ENCODE peak calls at places on chromosomes 5 and 9, in four cellular contexts. H is GM12865, Z is kidney epithelial cell, L is A673. Y is an unnamed sample.
A peak's percentile ranks its signal among the peaks of the same experiment; 100 is the strongest.

GRCh38 chr5:152456815-152457443 is 51.9 kb upstream of the NMUR2 start:
- DNase-seq in H (no peak), Z (no peak), L (no peak), Y (no peak)

GRCh38 chr9:90807006-90807405 is 5.4 kb downstream of the SYK start:
- DNase-seq in H (no peak), Z (no peak), L (no peak), Y (no peak)

GRCh38 chr9:3441197-3441816 is 84.5 kb downstream of the RFX3 start:
- DNase-seq in H (peak; percentile 81), Z (peak; percentile 18), L (peak; percentile 76), Y (peak; percentile 57)

GRCh38 chr9:128733256-128733655 is 9.3 kb upstream of the ZDHHC12 start:
- DNase-seq in H (peak; percentile 63), Z (peak; percentile 72), L (peak; percentile 95), Y (peak; percentile 92)

GRCh38 chr5:3329427-3329826 is 266.2 kb upstream of the IRX1 start:
- DNase-seq in H (no peak), Z (no peak), L (no peak), Y (no peak)

GRCh38 chr5:169861934-169862333 is 118.4 kb downstream of the INSYN2B start:
- DNase-seq in H (no peak), Z (no peak), L (no peak), Y (peak; percentile 11)

GRCh38 chr9:5574998-5575397 is 53.9 kb upstream of the RIC1 start:
- DNase-seq in H (peak; percentile 36), Z (no peak), L (no peak), Y (no peak)

GRCh38 chr5:159559337-159559736 is 229.1 kb upstream of the IL12B start:
- DNase-seq in H (no peak), Z (no peak), L (no peak), Y (no peak)

GRCh38 chr5:145937432-145938250 is 1.3 kb downstream of the SH3RF2 start:
- DNase-seq in H (peak; percentile 22), Z (peak; percentile 78), L (peak; percentile 53), Y (no peak)
- H3K4me3 ChIP-seq in H (no peak overlapping the region), Z (peak overlapping the region; percentile 54), L (peak overlapping the region; percentile 45), Y (no peak overlapping the region)

DNA sequence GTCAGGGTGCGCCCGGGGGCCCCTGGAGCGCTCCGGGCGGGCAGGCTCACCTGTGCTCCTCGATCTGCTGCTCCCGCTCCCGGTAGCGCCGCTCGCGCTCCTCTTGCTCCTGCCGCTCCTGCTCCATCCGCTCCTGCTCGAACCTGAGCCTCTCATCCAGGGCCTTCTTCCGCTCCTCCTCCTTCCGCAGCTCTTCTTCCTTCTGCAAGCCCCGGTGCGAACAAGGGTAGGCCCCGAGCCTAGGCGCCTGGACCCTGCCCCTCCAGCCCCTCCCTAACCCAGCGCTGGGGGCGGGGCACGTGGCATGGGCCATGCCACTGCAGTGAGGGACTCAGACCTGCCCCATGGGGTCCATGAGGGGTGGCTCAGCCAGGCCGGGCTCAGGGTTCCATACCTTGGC is 6.6 kb downstream of the DBN1 start:
- DNase-seq in H (no peak), Z (no peak), L (no peak), Y (no peak)
- H3K4me3 ChIP-seq in H (no peak overlapping the region), Z (no peak overlapping the region), L (no peak overlapping the region), Y (no peak overlapping the region)

GRCh38 chr5:156641690-156642089 is 208.4 kb upstream of the PPP1R2B start:
- DNase-seq in H (no peak), Z (no peak), L (no peak), Y (no peak)
- H3K4me3 ChIP-seq in H (no peak overlapping the region), Z (no peak overlapping the region), L (no peak overlapping the region), Y (no peak overlapping the region)

DNA sequence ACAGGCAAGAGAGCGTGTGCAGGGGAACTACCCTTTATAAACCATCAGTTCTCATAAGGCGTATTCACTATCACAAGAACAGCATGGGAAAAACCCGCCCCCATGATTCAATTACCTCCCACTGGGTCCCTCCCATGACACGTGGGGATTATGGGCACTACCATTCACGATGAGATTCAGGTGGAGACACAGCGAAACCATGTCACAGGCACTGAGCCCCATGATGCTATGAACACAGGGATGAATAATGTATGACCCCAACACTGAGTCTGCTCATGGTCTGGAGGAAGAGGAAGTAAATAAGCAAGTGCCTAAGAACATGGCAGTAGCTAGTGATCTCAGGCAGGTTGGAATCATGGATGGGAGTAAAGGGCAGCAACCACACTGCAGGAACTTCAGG is 281.0 kb upstream of the ZNF462 start:
- DNase-seq in H (no peak), Z (no peak), L (no peak), Y (no peak)
- H3K4me3 ChIP-seq in H (no peak overlapping the region), Z (no peak overlapping the region), L (no peak overlapping the region), Y (no peak overlapping the region)

DNA sequence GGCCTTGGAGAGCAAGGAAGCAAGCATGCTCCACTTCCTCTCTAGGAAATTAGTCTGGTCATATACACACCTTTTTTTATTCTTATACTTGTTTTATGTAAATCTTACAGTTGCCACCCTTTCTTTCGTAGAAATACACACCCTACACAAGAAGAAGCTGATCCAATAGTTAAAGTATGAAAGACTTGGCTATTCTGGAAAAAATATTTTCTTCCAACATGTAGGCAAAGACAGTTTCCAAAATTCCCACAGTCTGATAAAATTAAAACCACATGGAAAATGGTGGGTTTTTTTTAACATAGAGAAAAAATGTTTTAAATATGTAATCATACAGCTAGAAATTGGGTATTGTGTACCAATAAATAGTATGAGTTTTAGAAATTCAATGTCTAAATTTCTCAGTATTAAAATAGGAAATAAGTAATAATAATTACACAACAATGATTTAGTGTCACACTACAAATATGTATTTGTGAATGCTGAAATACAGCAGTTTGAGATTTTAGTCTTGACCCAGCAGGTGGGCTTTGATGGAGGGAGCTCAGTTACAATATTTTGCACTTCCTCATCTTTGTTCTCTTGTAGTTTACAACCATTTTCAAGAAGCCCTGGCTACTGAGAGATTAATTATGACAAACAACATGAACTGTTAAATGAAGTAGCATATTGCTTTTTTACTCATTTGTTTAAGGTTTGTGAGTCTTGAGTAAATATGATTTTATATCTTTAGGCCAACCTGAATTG is 185.7 kb upstream of the GNA14 start:
- DNase-seq in H (no peak), Z (no peak), L (peak; percentile 51), Y (no peak)
- H3K4me3 ChIP-seq in H (no peak overlapping the region), Z (no peak overlapping the region), L (no peak overlapping the region), Y (no peak overlapping the region)

GRCh38 chr5:11902304-11902703 is 1.9 kb downstream of the CTNND2 start:
- DNase-seq in H (no peak), Z (no peak), L (no peak), Y (no peak)

GRCh38 chr5:11905209-11905608 is 963 bp upstream of the CTNND2 start:
- DNase-seq in H (no peak), Z (no peak), L (no peak), Y (no peak)

GRCh38 chr5:11903121-11903613 is 1.1 kb downstream of the CTNND2 start:
- DNase-seq in H (no peak), Z (no peak), L (no peak), Y (no peak)

GRCh38 chr5:11903614-11904269 is 504 bp downstream of the CTNND2 start:
- DNase-seq in H (peak; percentile 5), Z (no peak), L (peak; percentile 35), Y (peak; percentile 62)

GRCh38 chr5:11904270-11904906 is at the start of gene CTNND2:
- DNase-seq in H (no peak), Z (no peak), L (peak; percentile 39), Y (peak; percentile 64)
- H3K4me3 ChIP-seq in H (no peak within 1 kb of the TSS), Z (peak within 1 kb of the TSS; percentile 34), L (no peak within 1 kb of the TSS), Y (peak within 1 kb of the TSS; percentile 25)

GRCh38 chr9:70954607-70955143 is 166.7 kb downstream of the TRPM3 start:
- DNase-seq in H (no peak), Z (no peak), L (no peak), Y (no peak)

GRCh38 chr9:70949239-70949638 is 172.2 kb downstream of the TRPM3 start:
- DNase-seq in H (peak; percentile 8), Z (no peak), L (no peak), Y (no peak)

GRCh38 chr9:70952131-70952727 is 169.2 kb downstream of the TRPM3 start:
- DNase-seq in H (no peak), Z (no peak), L (no peak), Y (no peak)

GRCh38 chr9:70950270-70950669 is 171.2 kb downstream of the TRPM3 start:
- DNase-seq in H (no peak), Z (no peak), L (no peak), Y (no peak)

DNA sequence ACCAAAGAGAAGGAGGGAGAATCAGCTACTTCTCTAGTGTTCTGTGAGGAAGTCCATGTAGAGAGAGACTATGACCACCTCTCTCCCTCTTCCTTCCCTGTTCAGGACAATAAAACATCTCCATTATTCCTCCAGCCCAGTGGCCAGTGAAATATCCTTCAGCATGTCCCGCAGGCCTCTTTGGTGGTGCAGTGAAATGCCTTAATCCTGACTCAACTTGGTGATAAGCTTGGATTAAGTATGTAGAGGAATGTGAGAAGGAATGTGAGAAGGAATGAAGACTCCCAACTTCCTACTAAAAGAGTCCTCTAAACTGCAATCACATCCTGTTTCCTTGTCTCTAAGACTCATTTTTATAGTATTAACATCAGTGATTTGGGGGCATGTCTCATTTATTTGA is 167.3 kb downstream of the TRPM3 start:
- DNase-seq in H (no peak), Z (peak; percentile 72), L (peak; percentile 26), Y (no peak)
- H3K4me3 ChIP-seq in H (no peak overlapping the region), Z (no peak overlapping the region), L (no peak overlapping the region), Y (no peak overlapping the region)

GRCh38 chr9:34254141-34254913 is 74.7 kb downstream of the KIF24 start:
- DNase-seq in H (no peak), Z (peak; percentile 51), L (no peak), Y (peak; percentile 66)
- H3K4me3 ChIP-seq in H (no peak overlapping the region), Z (no peak overlapping the region), L (no peak overlapping the region), Y (no peak overlapping the region)

GRCh38 chr5:179902763-179903158 is 4.9 kb downstream of the TBC1D9B start:
- DNase-seq in H (no peak), Z (no peak), L (no peak), Y (no peak)
- H3K4me3 ChIP-seq in H (no peak overlapping the region), Z (no peak overlapping the region), L (no peak overlapping the region), Y (no peak overlapping the region)

GRCh38 chr5:154405078-154405792 is 40.6 kb upstream of the SAP30L start:
- DNase-seq in H (peak; percentile 82), Z (no peak), L (peak; percentile 85), Y (peak; percentile 87)
- H3K4me3 ChIP-seq in H (peak overlapping the region; percentile 41), Z (peak overlapping the region; percentile 7), L (peak overlapping the region; percentile 32), Y (peak overlapping the region; percentile 52)

Y was measured in BE2C.